ENCODE peak calls at places on chromosomes 13 and 19, in eight cellular contexts. K is adrenal gland, R is psoas muscle, A is upper lobe of right lung, M is K562, E is heart right ventricle, W is astrocyte, T is A673. U is an unnamed sample. For H3K9me3 and H3K27me3, the result is how much of the 10 kb centered on the place peaks cover.

GRCh38 chr19:38735257-38735686 is 9.0 kb downstream of the CAPN12 start:
- DNase-seq in K (peak), R (no peak), A (peak), M (peak), E (peak), W (no peak), T (no peak), U (peak)

GRCh38 chr19:6220385-6221191 is 59.2 kb downstream of the MLLT1 start:
- DNase-seq in K (peak), R (peak), A (no peak), M (no peak), E (peak), W (no peak), T (no peak), U (no peak)

GRCh38 chr19:8459520-8460260 is 14.9 kb downstream of the HNRNPM start:
- DNase-seq in K (no peak), R (no peak), A (no peak), M (no peak), E (no peak), W (peak), T (no peak), U (no peak)

GRCh38 chr19:41351339-41352245 is 2.1 kb downstream of the TGFB1 start:
- DNase-seq in K (peak), R (peak), A (peak), M (peak), E (peak), W (peak), T (no peak), U (peak)

GRCh38 chr13:110662105-110662504 is 43.8 kb downstream of the CARS2 start:
- DNase-seq in K (no peak), R (no peak), A (no peak), M (no peak), E (no peak), W (no peak), T (no peak), U (no peak)

GRCh38 chr19:35342430-35342829 is 5.3 kb upstream of the FFAR1 start:
- DNase-seq in K (no peak), R (no peak), A (no peak), M (no peak), E (no peak), W (no peak), T (no peak), U (no peak)

GRCh38 chr13:71674776-71675352 is 192.1 kb downstream of the DACH1 start:
- DNase-seq in K (no peak), R (no peak), A (no peak), M (no peak), E (no peak), W (no peak), T (no peak), U (no peak)

GRCh38 chr13:52158629-52159158 is 703 bp downstream of the NEK3 start:
- DNase-seq in K (no peak), R (peak), A (no peak), M (peak), E (peak), W (peak), T (peak), U (no peak)

GRCh38 chr19:40945645-40946044 is 45.4 kb upstream of the CYP2B6 start:
- DNase-seq in K (no peak), R (no peak), A (no peak), M (no peak), E (no peak), W (no peak), T (no peak), U (no peak)

GRCh38 chr19:29305268-29305667 is 92.3 kb upstream of the UQCRFS1 start:
- DNase-seq in K (no peak), R (no peak), A (no peak), M (no peak), E (no peak), W (no peak), T (no peak), U (no peak)

GRCh38 chr13:78060966-78061365 is 142.3 kb upstream of the EDNRB start:
- DNase-seq in K (no peak), R (no peak), A (no peak), M (no peak), E (no peak), W (no peak), T (no peak), U (no peak)

GRCh38 chr19:22427587-22428298 is 5.6 kb upstream of the ZNF98 start:
- DNase-seq in K (no peak), R (no peak), A (no peak), M (no peak), E (no peak), W (no peak), T (no peak), U (no peak)
- H3K9me3 ChIP-seq in K (under half), R (under half), A (under half), M (under half), E (under half), W (under half), T (half or more), U (under half)

DNA sequence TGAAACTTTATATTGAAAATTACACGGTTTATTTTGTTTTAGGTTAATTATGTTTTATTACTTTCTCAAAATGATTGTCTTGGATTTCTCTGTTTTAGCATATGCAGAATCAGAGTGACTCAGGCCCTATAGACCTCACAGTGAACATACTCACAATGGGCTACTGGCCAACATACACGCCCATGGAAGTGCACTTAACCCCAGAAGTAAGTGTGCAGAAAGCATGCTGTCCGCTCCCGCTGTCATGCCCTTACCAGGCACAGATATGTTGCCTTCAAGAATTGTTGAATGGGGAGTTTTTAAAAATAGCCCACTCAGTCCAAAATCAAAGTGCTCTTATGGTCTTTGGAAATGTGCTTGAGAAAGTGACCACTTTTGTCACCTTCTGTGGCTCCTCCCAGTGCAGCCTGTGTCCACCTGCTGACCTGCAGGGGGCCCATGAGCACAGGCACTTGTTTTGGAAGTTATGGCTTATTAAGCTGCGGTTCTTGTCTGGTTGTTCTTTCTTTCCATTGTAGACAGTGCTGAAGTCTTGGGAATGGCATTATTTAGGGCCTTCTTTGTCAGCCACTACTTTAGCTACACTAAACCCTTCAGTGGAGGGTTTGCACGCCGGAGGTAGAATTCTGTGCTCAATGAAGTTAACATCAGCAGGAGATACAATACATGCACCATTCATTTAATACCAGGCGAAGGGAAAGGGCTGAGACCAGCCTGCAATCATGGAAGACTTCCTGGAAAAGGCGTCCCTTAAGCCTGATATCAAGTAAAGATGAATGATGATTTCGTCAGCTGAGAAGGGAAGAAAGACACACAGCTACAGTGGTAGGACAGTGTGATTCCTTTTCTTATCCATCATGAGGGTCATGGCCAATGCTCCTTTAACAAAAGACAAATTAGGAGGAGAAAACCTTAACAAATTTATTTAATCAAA is 36.7 kb downstream of the CUL4A start:
- DNase-seq in K (no peak), R (no peak), A (no peak), M (no peak), E (no peak), W (no peak), T (no peak), U (no peak)
- TF ChIP-seq CTCF in K (no peak), R (peak), A (peak), M (peak), E (no peak), W (peak), T (no peak), U (no peak)

DNA sequence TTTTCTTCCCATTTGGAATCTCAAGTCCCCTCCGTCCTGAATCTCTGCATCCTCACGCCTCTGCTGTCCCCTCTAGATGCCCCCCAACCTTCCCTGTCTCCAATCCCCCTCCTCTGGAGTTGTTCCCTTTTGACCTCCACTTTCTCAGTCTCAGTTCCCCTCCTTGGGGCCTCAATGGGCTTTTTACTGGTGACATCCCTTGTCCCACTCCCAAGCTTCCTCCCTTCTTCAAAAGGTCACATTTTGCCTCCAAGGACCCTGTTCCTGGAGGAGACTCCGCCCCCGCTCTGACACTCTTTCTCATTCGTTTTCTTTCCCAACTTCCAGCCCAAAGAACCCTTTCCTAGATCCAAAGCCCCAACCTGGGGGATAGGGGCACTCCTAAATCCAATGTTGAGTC is 1.0 kb downstream of the AP2S1 start:
- DNase-seq in K (peak), R (no peak), A (no peak), M (no peak), E (no peak), W (no peak), T (peak), U (no peak)
- H3K27me3 ChIP-seq in K (under half), R (under half), A (under half), M (under half), E (under half), W (under half), T (under half), U (under half)

DNA sequence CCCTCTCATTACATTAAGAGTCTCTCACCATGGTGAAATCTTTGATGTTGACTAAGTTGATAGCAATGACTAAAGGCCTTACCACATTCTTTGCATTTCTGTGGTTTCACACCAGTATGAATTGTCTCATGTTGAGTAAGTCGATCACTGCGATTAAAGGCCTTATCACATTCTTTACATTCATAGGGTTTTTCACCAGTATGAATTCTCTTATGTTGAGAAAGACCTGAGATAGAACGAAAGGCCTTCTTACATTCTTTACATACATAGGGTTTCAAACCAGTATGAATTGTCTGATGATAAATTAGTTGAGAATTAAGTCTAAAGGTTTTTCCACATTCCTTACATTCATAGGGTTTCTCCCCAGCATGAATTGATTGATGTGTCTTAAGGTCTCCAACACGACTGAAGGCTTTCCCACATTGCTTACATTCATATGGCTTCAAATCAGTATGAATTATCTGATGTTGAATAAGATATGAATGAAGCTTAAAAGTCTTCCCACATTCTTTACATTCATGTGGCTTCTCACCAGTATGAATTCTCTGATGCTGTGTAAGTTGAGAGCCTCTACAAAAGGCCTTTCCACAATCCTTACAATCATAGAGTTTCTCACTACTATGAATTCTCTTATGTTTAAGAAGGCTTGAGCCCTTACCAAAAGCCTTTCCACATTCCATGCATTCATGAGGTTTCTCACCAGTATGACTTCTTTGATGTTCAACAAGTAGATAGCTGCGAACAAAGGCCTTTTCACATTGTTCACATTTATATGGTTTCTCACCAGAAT is 45.6 kb downstream of the ZNF283 start:
- DNase-seq in K (no peak), R (no peak), A (no peak), M (no peak), E (no peak), W (peak), T (peak), U (no peak)
- H3K9me3 ChIP-seq in K (half or more), R (half or more), A (half or more), M (under half), E (under half), W (under half), T (half or more), U (half or more)

DNA sequence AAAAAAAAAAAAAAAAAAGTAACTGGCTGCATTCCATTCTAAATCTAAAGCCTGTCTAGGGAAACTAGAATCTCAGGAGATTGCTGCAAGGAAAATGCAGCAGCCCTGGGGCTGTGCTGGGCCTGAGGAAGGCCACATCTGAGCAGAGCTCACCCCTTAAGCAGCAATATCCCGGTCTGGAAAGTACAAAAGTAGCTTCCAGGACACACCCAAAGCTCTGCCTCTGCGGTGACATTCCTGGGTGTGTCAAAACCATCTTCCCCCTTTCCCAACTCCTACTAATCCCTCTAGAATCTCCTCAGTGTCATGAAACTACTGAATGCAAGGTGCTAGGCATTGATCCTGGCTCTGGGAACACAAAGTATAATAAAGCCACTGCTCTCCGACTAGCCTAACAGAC is 5.0 kb downstream of the PBX4 start:
- DNase-seq in K (no peak), R (no peak), A (no peak), M (no peak), E (no peak), W (no peak), T (no peak), U (no peak)
- TF ChIP-seq CTCF in K (no peak), R (no peak), A (no peak), M (no peak), E (no peak), W (no peak), T (no peak), U (no peak)

GRCh38 chr13:99949657-99950413 is 21.7 kb downstream of the ZIC5 start:
- DNase-seq in K (no peak), R (no peak), A (no peak), M (no peak), E (no peak), W (no peak), T (peak), U (no peak)
- H3K27me3 ChIP-seq in K (under half), R (under half), A (under half), M (under half), E (under half), W (under half), T (under half), U (under half)

GRCh38 chr19:44176590-44176989 is 11.7 kb downstream of the ZNF226 start:
- DNase-seq in K (no peak), R (no peak), A (no peak), M (no peak), E (no peak), W (no peak), T (no peak), U (no peak)
- H3K9me3 ChIP-seq in K (half or more), R (half or more), A (half or more), M (under half), E (under half), W (under half), T (half or more), U (half or more)

U was measured in CD4-positive, alpha-beta T cell.